ENCODE peak calls at places on chromosomes 6 and 20, in ten cellular contexts. T is gastrocnemius medialis; M is NCI-H1092; G is HTR-8/SVneo; B is HEK293T; Z is fibroblast of the aortic adventitia; J is activated T-helper 1 cell treated with Interleukin-2 at 50 U/mL for 16 hours; R is effector CD4-positive, alpha-beta T cell; S is fibroblast of lung; K is GM03348. I is an unnamed sample.

GRCh38 chr6:21053612-21054011 is 519.4 kb downstream of the CDKAL1 start:
- DNase-seq in T (no peak), M (no peak), G (no peak), B (no peak), Z (peak; percentile 17), J (no peak), R (no peak), S (peak; percentile 20), K (no peak), I (no peak)

GRCh38 chr6:6178795-6179194 is 141.7 kb downstream of the F13A1 start:
- DNase-seq in T (no peak), M (no peak), G (no peak), B (no peak), Z (no peak), J (no peak), R (no peak), S (no peak), K (no peak), I (no peak)

GRCh38 chr6:167824591-167825041 is 2.1 kb upstream of the AFDN start:
- DNase-seq in T (no peak), M (no peak), G (no peak), B (no peak), Z (peak; percentile 18), J (no peak), R (no peak), S (peak; percentile 63), K (peak; percentile 41), I (no peak)

GRCh38 chr6:50826803-50827202 is 8.1 kb downstream of the TFAP2B start:
- DNase-seq in T (no peak), M (no peak), G (no peak), B (no peak), Z (no peak), J (no peak), R (no peak), S (no peak), K (no peak), I (no peak)

GRCh38 chr6:87791029-87791428 is 89.0 kb upstream of the AKIRIN2 start:
- DNase-seq in T (no peak), M (no peak), G (no peak), B (no peak), Z (no peak), J (no peak), R (no peak), S (no peak), K (no peak), I (no peak)

GRCh38 chr20:37377346-37378081 is 31.6 kb downstream of the SRC start:
- DNase-seq in T (no peak), M (no peak), G (no peak), B (no peak), Z (no peak), J (no peak), R (no peak), S (no peak), K (no peak), I (no peak)

GRCh38 chr6:31401403-31401802 is 2.0 kb upstream of the MICA start:
- DNase-seq in T (peak; percentile 22), M (no peak), G (peak; percentile 24), B (no peak), Z (peak; percentile 87), J (no peak), R (no peak), S (peak; percentile 87), K (no peak), I (peak; percentile 45)

GRCh38 chr6:52596371-52597028 is 19.6 kb upstream of the TRAM2 start:
- DNase-seq in T (no peak), M (no peak), G (no peak), B (no peak), Z (peak; percentile 88), J (no peak), R (no peak), S (peak; percentile 80), K (peak; percentile 68), I (no peak)

GRCh38 chr20:43650997-43651525 is 15.9 kb upstream of the MYBL2 start:
- DNase-seq in T (no peak), M (no peak), G (no peak), B (no peak), Z (no peak), J (no peak), R (no peak), S (no peak), K (no peak), I (no peak)

GRCh38 chr20:19992996-19993908 is 23.9 kb upstream of the NAA20 start:
- DNase-seq in T (no peak), M (no peak), G (peak; percentile 80), B (no peak), Z (peak; percentile 96), J (no peak), R (no peak), S (peak; percentile 95), K (peak; percentile 73), I (no peak)

GRCh38 chr6:144601221-144601620 is 316.1 kb downstream of the UTRN start:
- DNase-seq in T (no peak), M (no peak), G (no peak), B (no peak), Z (no peak), J (no peak), R (no peak), S (peak; percentile 81), K (no peak), I (no peak)

GRCh38 chr6:91166271-91166670 is 579.4 kb upstream of the MAP3K7 start:
- DNase-seq in T (no peak), M (no peak), G (no peak), B (no peak), Z (no peak), J (no peak), R (no peak), S (peak; percentile 55), K (no peak), I (no peak)

GRCh38 chr20:46963758-46964181 is 69.1 kb downstream of the EYA2 start:
- DNase-seq in T (no peak), M (no peak), G (no peak), B (no peak), Z (peak; percentile 38), J (no peak), R (no peak), S (no peak), K (no peak), I (no peak)

GRCh38 chr6:28981833-28982475 is 23.2 kb downstream of the ZNF311 start:
- DNase-seq in T (peak; percentile 44), M (peak; percentile 37), G (peak; percentile 70), B (peak; percentile 69), Z (peak; percentile 96), J (peak; percentile 46), R (peak; percentile 61), S (peak; percentile 84), K (peak; percentile 64), I (peak; percentile 74)

GRCh38 chr20:14896569-14896968 is 559.2 kb upstream of the FLRT3 start:
- DNase-seq in T (no peak), M (no peak), G (no peak), B (no peak), Z (no peak), J (no peak), R (no peak), S (no peak), K (no peak), I (no peak)

GRCh38 chr6:158036261-158036660 is 54.6 kb downstream of the SYNJ2 start:
- DNase-seq in T (no peak), M (no peak), G (no peak), B (no peak), Z (no peak), J (no peak), R (no peak), S (no peak), K (no peak), I (no peak)

GRCh38 chr6:159105716-159106115 is 60.9 kb upstream of the TAGAP start:
- DNase-seq in T (no peak), M (no peak), G (no peak), B (no peak), Z (no peak), J (no peak), R (no peak), S (no peak), K (no peak), I (no peak)

GRCh38 chr6:151784441-151785214 is 22.9 kb upstream of the ESR1 start:
- DNase-seq in T (no peak), M (no peak), G (no peak), B (no peak), Z (peak; percentile 44), J (no peak), R (no peak), S (peak; percentile 5), K (no peak), I (no peak)

GRCh38 chr20:44834693-44835092 is 24.3 kb upstream of the RIMS4 start:
- DNase-seq in T (no peak), M (no peak), G (no peak), B (no peak), Z (no peak), J (no peak), R (no peak), S (no peak), K (no peak), I (no peak)

GRCh38 chr20:59403261-59403961 is 103.0 kb downstream of the EDN3 start:
- DNase-seq in T (no peak), M (peak; percentile 16), G (peak; percentile 96), B (peak; percentile 90), Z (no peak), J (peak; percentile 66), R (peak; percentile 48), S (no peak), K (peak; percentile 85), I (peak; percentile 66)

GRCh38 chr6:1701668-1702353 is 92.1 kb downstream of the FOXC1 start:
- DNase-seq in T (no peak), M (no peak), G (peak; percentile 84), B (peak; percentile 24), Z (peak; percentile 98), J (no peak), R (no peak), S (peak; percentile 97), K (peak; percentile 89), I (no peak)

I was measured in left ventricle myocardium superior.